ENCODE peak calls at places on chromosomes 5 and 9, in four cellular contexts. U is heart right ventricle, K is stomach, V is psoas muscle. E is an unnamed sample.

GRCh38 chr5:123387313-123387712 is 35.9 kb downstream of the CEP120 start:
- DNase-seq in U (no peak), K (no peak), V (no peak), E (no peak)

GRCh38 chr5:90709323-90710148 is 150.9 kb downstream of the ADGRV1 start:
- DNase-seq in U (peak; percentile 10), K (peak; percentile 30), V (no peak), E (peak; percentile 63)

GRCh38 chr5:159737263-159737662 is 179.0 kb upstream of the ADRA1B start:
- DNase-seq in U (no peak), K (no peak), V (no peak), E (no peak)

GRCh38 chr5:151643385-151643784 is 43.3 kb downstream of the SPARC start:
- DNase-seq in U (no peak), K (no peak), V (no peak), E (no peak)

GRCh38 chr9:109986423-109987055 is 206.5 kb downstream of the PALM2AKAP2 start:
- DNase-seq in U (no peak), K (no peak), V (no peak), E (peak; percentile 62)

GRCh38 chr5:39274388-39275085 is 55.2 kb upstream of the FYB1 start:
- DNase-seq in U (no peak), K (no peak), V (no peak), E (no peak)

GRCh38 chr5:109161914-109162683 is 247.7 kb downstream of the PJA2 start:
- DNase-seq in U (no peak), K (no peak), V (no peak), E (peak; percentile 9)

GRCh38 chr5:3190930-3191329 is 404.7 kb upstream of the IRX1 start:
- DNase-seq in U (no peak), K (no peak), V (no peak), E (no peak)

GRCh38 chr5:174288436-174288835 is 242.9 kb downstream of the NSG2 start:
- DNase-seq in U (no peak), K (no peak), V (no peak), E (no peak)

GRCh38 chr5:110549301-110549700 is 177.2 kb downstream of the TMEM232 start:
- DNase-seq in U (no peak), K (no peak), V (no peak), E (no peak)

GRCh38 chr5:154610321-154611154 is 132.5 kb upstream of the HAND1 start:
- DNase-seq in U (peak; percentile 56), K (peak; percentile 80), V (peak; percentile 78), E (peak; percentile 91)

GRCh38 chr5:138177936-138178515 is 404 bp downstream of the BRD8 start:
- DNase-seq in U (peak; percentile 13), K (peak; percentile 31), V (no peak), E (peak; percentile 73)

GRCh38 chr5:93883459-93883858 is 142.1 kb upstream of the POU5F2 start:
- DNase-seq in U (no peak), K (no peak), V (no peak), E (no peak)

DNA sequence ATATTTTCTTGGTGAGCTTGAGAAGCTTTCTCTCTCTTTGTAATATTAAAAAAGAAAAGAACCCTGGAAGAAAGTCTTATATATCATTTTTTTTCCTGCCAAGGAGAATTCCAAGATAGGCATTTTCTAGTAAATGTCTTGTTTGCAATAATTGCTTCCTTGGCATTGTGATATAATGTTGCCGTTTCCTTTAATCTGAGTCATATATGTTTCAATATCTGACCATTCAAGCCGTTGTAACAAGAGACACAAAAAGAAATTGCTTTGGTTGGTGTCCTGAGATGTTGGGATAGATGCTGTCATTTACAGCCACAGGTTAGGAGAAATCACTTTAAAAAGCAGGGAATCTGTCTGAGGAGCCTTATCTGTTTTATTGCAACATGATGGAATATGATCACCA is 249.9 kb upstream of the TRPC7 start:
- DNase-seq in U (no peak), K (no peak), V (no peak), E (no peak)
- H3K27ac ChIP-seq in U (no peak overlapping the region), K (no peak overlapping the region), V (no peak overlapping the region), E (no peak overlapping the region)

DNA sequence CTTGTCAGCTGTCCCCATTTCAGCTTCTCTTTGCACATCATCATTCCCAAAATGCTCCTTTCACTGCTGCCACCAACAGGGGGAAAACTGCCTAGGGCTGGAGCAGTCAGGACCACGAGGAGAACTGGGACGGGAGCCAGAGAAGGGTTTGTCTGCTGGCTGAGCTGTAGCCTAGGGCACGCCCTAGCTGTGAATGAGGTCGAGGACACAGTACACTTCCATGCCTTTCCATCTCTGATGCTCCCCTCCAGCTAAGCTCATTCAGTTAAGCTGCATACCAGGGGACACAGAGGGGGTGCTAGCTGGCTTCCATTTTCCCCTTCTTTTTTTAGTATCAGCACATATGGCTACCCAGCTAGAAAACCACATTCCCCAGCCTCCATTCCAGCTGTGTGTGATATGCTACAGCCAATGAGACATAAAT is 64.7 kb downstream of the STK10 start:
- DNase-seq in U (peak; percentile 90), K (peak; percentile 56), V (peak; percentile 74), E (peak; percentile 44)
- TF ChIP-seq CTCF in U (peak; percentile 57), K (no peak), V (no peak), E (no peak)

DNA sequence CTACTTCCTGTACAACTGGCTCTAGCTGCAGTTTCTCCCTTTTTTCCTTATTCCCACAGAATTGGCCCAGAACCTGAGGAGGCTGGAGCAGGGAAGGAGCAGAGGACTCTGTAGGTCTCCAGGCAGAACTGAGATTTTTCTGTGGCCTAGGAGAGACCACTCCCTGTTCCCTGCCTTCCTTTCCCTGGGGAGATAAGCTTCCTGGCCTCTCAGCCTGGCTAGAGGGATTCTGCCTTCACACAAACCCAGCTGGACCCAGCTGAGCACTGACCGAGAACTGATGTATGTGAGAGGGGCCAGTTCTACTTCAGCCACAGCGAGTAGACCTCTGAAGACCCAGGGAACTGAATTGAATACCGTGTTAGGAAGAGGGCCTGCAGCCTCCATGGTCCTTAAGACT is 48.0 kb downstream of the RUSC2 start:
- DNase-seq in U (peak; percentile 75), K (no peak), V (no peak), E (no peak)
- H3K27ac ChIP-seq in U (peak overlapping the region; percentile 88), K (peak overlapping the region; percentile 82), V (peak overlapping the region; percentile 77), E (peak overlapping the region; percentile 76)

GRCh38 chr5:5881294-5881693 is 458.8 kb downstream of the ICE1 start:
- DNase-seq in U (no peak), K (no peak), V (no peak), E (no peak)
- TF ChIP-seq CTCF in U (peak; percentile 21), K (no peak), V (peak; percentile 13), E (no peak)

GRCh38 chr9:2281031-2281802 is 266.1 kb downstream of the SMARCA2 start:
- DNase-seq in U (no peak), K (no peak), V (no peak), E (peak; percentile 5)
- H3K27ac ChIP-seq in U (no peak overlapping the region), K (no peak overlapping the region), V (no peak overlapping the region), E (no peak overlapping the region)

GRCh38 chr5:72324186-72324825 is 4.1 kb downstream of the PTCD2 start:
- DNase-seq in U (no peak), K (no peak), V (no peak), E (peak; percentile 86)

GRCh38 chr5:72314571-72315172 is 5.4 kb downstream of the MRPS27 start:
- DNase-seq in U (peak; percentile 63), K (peak; percentile 71), V (no peak), E (peak; percentile 43)

GRCh38 chr5:72325566-72326297 is 5.6 kb downstream of the PTCD2 start:
- DNase-seq in U (no peak), K (no peak), V (no peak), E (peak; percentile 25)

DNA sequence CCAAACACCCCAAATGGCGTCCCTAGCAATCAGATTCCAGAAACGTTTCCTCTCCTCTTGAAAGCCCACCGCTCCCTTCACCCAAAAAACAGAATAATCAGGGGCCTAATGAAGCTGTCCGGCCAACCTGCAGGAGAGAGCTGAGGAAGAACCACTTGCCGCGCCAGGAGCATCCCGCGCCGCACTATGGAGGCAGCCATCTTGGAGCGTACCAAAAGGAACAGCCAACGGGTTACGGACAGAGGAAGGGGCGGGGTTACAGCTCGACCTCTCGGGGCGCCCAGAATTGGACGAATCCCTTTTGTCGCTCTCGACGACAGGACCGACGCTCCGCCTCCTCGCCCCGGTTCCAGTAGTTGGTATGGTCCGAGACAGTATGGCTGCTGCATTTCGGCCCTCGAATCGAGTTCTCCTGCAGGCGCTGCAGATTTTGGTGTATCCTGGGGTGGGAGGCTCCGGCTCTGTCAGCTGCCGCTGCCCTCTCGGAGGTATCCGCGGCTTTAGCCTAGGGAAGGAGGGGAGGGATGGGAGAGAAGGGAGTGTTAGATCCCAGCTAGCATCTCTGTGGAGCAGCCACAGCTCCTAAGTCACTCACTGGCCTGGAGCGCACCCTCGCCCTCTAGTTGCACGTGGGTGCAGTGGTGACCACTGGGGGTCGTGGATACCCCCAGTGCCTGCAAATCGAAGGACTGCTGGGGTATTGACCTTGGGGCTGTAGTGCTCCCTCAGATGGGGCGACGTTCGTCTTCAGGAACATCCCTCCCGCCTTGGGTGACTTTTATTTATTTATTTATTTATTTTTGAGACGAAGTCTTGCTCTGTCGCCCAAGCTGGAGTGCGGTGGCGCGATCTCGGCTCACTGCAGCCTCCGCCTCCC is at the start of the genes MRPS27 and PTCD2:
- DNase-seq in U (peak; percentile 97), K (peak; percentile 95), V (peak; percentile 98), E (peak; percentile 100)
- TF ChIP-seq CTCF in U (peak; percentile 41), K (peak; percentile 7), V (no peak), E (no peak)

DNA sequence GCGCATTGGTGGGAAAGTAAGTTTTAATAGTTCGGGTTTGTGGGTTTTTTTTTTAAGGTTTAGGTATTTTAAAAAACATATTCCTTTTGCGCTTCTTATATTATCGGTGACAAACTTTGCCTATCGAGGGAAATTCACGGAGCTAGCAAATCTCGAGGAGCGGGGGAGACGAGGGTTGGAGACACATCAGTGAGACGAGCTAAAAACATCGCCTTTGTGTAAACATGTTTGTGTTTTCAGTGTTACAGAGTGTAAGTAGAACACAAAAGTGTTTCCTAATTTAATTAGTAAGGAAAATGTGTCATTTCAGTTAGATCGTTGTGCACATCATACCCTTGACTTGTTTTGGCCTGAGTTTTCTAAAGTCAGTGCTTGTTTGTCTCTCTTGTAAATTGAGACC is 945 bp downstream of the BTF3 start:
- DNase-seq in U (no peak), K (no peak), V (no peak), E (no peak)
- H3K27ac ChIP-seq in U (peak overlapping the region; percentile 94), K (peak overlapping the region; percentile 98), V (peak overlapping the region; percentile 94), E (peak overlapping the region; percentile 96)

GRCh38 chr9:24245988-24246387 is 299.7 kb downstream of the IZUMO3 start:
- DNase-seq in U (no peak), K (no peak), V (no peak), E (peak; percentile 26)
- TF ChIP-seq CTCF in U (peak; percentile 9), K (no peak), V (no peak), E (peak; percentile 65)

E was measured in RWPE1.